ENCODE peak calls at places on chromosomes 11 and 22, in eight cellular contexts. H is GM04504; T is progenitor cell of endocrine pancreas; Q is adipocyte; R is activated CD4-positive, alpha-beta T cell treated with anti-CD3 and anti-CD28 coated beads, Interleukin-2, amount 50 U/mL, for 1 hour; C is esophagus squamous epithelium; V is MCF 10A; S is NCI-H1436. F is an unnamed sample.
A peak's percentile ranks its signal among the peaks of the same experiment; 100 is the strongest.

GRCh38 chr22:44531487-44531886 is 33.5 kb upstream of the RTL6 start:
- DNase-seq in V (peak; percentile 27), S (no peak), C (no peak), H (no peak), Q (no peak), T (no peak), R (no peak), F (no peak)

GRCh38 chr11:2797741-2798361 is 87.7 kb downstream of the CDKN1C start:
- DNase-seq in C (no peak), H (no peak), Q (no peak), S (no peak), R (no peak), T (peak; percentile 5), V (no peak), F (no peak)

GRCh38 chr22:37752189-37753061 is 55.3 kb upstream of the GCAT start:
- DNase-seq in S (no peak), H (peak; percentile 97), V (peak; percentile 100), R (no peak), Q (peak; percentile 98), C (peak; percentile 58), T (peak; percentile 42), F (no peak)

GRCh38 chr11:77190331-77191075 is 62.5 kb downstream of the MYO7A start:
- DNase-seq in Q (no peak), T (no peak), V (no peak), R (no peak), C (no peak), S (no peak), H (no peak), F (no peak)

GRCh38 chr11:10067629-10068300 is 226.3 kb downstream of the SBF2 start:
- DNase-seq in C (no peak), Q (no peak), H (no peak), S (no peak), V (no peak), T (no peak), R (no peak), F (no peak)

GRCh38 chr11:19846654-19847330 is 134.2 kb downstream of the NAV2 start:
- DNase-seq in Q (no peak), S (no peak), H (no peak), R (no peak), V (no peak), C (no peak), T (no peak), F (no peak)

GRCh38 chr11:8593935-8594909 is at the start of gene STK33:
- DNase-seq in S (peak; percentile 72), Q (peak; percentile 63), C (no peak), T (peak; percentile 54), H (no peak), V (no peak), R (no peak), F (no peak)

GRCh38 chr11:36532908-36533601 is 23.0 kb upstream of the TRAF6 start:
- DNase-seq in C (no peak), T (no peak), H (no peak), R (no peak), S (no peak), V (no peak), Q (no peak), F (no peak)

GRCh38 chr11:50379484-50379883 is 346.8 kb downstream of the OR4C45 start:
- DNase-seq in V (no peak), Q (no peak), R (no peak), H (no peak), C (no peak), S (no peak), T (no peak), F (no peak)